ENCODE peak calls at places on chromosomes 16 and 17, in nine cellular contexts. One of them, this sample, is unnamed.

GRCh38 chr16:2207872-2208271 is 2.6 kb downstream of the MLST8 start:
- DNase-seq in H1: no peak
- DNase-seq in heart left ventricle: no peak
- DNase-seq in SK-N-SH: no peak
- DNase-seq in AG04450: no peak
- DNase-seq in adrenal gland: no peak
- DNase-seq in body of pancreas: no peak
- DNase-seq in brain microvascular endothelial cell: no peak
- DNase-seq in transverse colon: no peak
- DNase-seq in this sample: no peak

GRCh38 chr17:17928422-17929386 is 43.5 kb downstream of the TOM1L2 start:
- DNase-seq in H1: no peak
- DNase-seq in heart left ventricle: no peak
- DNase-seq in SK-N-SH: no peak
- DNase-seq in AG04450: no peak
- DNase-seq in adrenal gland: no peak
- DNase-seq in body of pancreas: no peak
- DNase-seq in brain microvascular endothelial cell: no peak
- DNase-seq in transverse colon: no peak
- DNase-seq in this sample: no peak

GRCh38 chr17:79740413-79740812 is 9.7 kb downstream of the ENPP7 start:
- DNase-seq in H1: no peak
- DNase-seq in heart left ventricle: no peak
- DNase-seq in SK-N-SH: peak; percentile 58
- DNase-seq in AG04450: no peak
- DNase-seq in adrenal gland: no peak
- DNase-seq in body of pancreas: peak; percentile 45
- DNase-seq in brain microvascular endothelial cell: no peak
- DNase-seq in transverse colon: no peak
- DNase-seq in this sample: no peak

GRCh38 chr17:18194394-18194793 is 10.8 kb downstream of the ALKBH5 start:
- DNase-seq in H1: no peak
- DNase-seq in heart left ventricle: no peak
- DNase-seq in SK-N-SH: no peak
- DNase-seq in AG04450: no peak
- DNase-seq in adrenal gland: no peak
- DNase-seq in body of pancreas: no peak
- DNase-seq in brain microvascular endothelial cell: no peak
- DNase-seq in transverse colon: no peak
- DNase-seq in this sample: no peak

GRCh38 chr16:4537376-4538066 is 1.1 kb downstream of the CDIP1 start:
- DNase-seq in H1: no peak
- DNase-seq in heart left ventricle: no peak
- DNase-seq in SK-N-SH: peak; percentile 66
- DNase-seq in AG04450: no peak
- DNase-seq in adrenal gland: peak; percentile 50
- DNase-seq in body of pancreas: peak; percentile 65
- DNase-seq in brain microvascular endothelial cell: no peak
- DNase-seq in transverse colon: no peak
- DNase-seq in this sample: peak; percentile 26

GRCh38 chr16:89195521-89196171 is 4.7 kb downstream of the SLC22A31 start:
- DNase-seq in H1: no peak
- DNase-seq in heart left ventricle: peak; percentile 14
- DNase-seq in SK-N-SH: no peak
- DNase-seq in AG04450: no peak
- DNase-seq in adrenal gland: no peak
- DNase-seq in body of pancreas: no peak
- DNase-seq in brain microvascular endothelial cell: no peak
- DNase-seq in transverse colon: no peak
- DNase-seq in this sample: no peak

GRCh38 chr17:50863221-50863843 is 2.8 kb downstream of the TOB1 start:
- DNase-seq in H1: no peak
- DNase-seq in heart left ventricle: no peak
- DNase-seq in SK-N-SH: peak; percentile 80
- DNase-seq in AG04450: no peak
- DNase-seq in adrenal gland: peak; percentile 70
- DNase-seq in body of pancreas: peak; percentile 62
- DNase-seq in brain microvascular endothelial cell: no peak
- DNase-seq in transverse colon: peak; percentile 71
- DNase-seq in this sample: no peak

GRCh38 chr17:9821921-9822320 is at the start of gene GSG1L2:
- DNase-seq in H1: no peak
- DNase-seq in heart left ventricle: no peak
- DNase-seq in SK-N-SH: no peak
- DNase-seq in AG04450: no peak
- DNase-seq in adrenal gland: no peak
- DNase-seq in body of pancreas: no peak
- DNase-seq in brain microvascular endothelial cell: no peak
- DNase-seq in transverse colon: no peak
- DNase-seq in this sample: no peak

GRCh38 chr17:28494445-28495188 is 11.5 kb upstream of the FOXN1 start:
- DNase-seq in H1: peak; percentile 41
- DNase-seq in heart left ventricle: peak; percentile 69
- DNase-seq in SK-N-SH: peak; percentile 93
- DNase-seq in AG04450: peak; percentile 13
- DNase-seq in adrenal gland: peak; percentile 71
- DNase-seq in body of pancreas: peak; percentile 79
- DNase-seq in brain microvascular endothelial cell: peak; percentile 41
- DNase-seq in transverse colon: peak; percentile 79
- DNase-seq in this sample: peak; percentile 87

GRCh38 chr16:22333457-22333994 is 36.3 kb downstream of the POLR3E start:
- DNase-seq in H1: no peak
- DNase-seq in heart left ventricle: no peak
- DNase-seq in SK-N-SH: no peak
- DNase-seq in AG04450: no peak
- DNase-seq in adrenal gland: no peak
- DNase-seq in body of pancreas: no peak
- DNase-seq in brain microvascular endothelial cell: no peak
- DNase-seq in transverse colon: no peak
- DNase-seq in this sample: no peak

GRCh38 chr17:79215631-79216030 is 141.0 kb downstream of the ENGASE start:
- DNase-seq in H1: no peak
- DNase-seq in heart left ventricle: no peak
- DNase-seq in SK-N-SH: no peak
- DNase-seq in AG04450: no peak
- DNase-seq in adrenal gland: no peak
- DNase-seq in body of pancreas: no peak
- DNase-seq in brain microvascular endothelial cell: no peak
- DNase-seq in transverse colon: no peak
- DNase-seq in this sample: no peak

GRCh38 chr17:28346746-28347246 is 10.5 kb downstream of the POLDIP2 start:
- DNase-seq in H1: no peak
- DNase-seq in heart left ventricle: no peak
- DNase-seq in SK-N-SH: peak; percentile 39
- DNase-seq in AG04450: no peak
- DNase-seq in adrenal gland: peak; percentile 85
- DNase-seq in body of pancreas: peak; percentile 84
- DNase-seq in brain microvascular endothelial cell: no peak
- DNase-seq in transverse colon: no peak
- DNase-seq in this sample: no peak

GRCh38 chr16:7342598-7342997 is 10.0 kb downstream of the RBFOX1 start:
- DNase-seq in H1: no peak
- DNase-seq in heart left ventricle: no peak
- DNase-seq in SK-N-SH: no peak
- DNase-seq in AG04450: no peak
- DNase-seq in adrenal gland: no peak
- DNase-seq in body of pancreas: no peak
- DNase-seq in brain microvascular endothelial cell: no peak
- DNase-seq in transverse colon: no peak
- DNase-seq in this sample: no peak

GRCh38 chr16:24041834-24042631 is 206.2 kb downstream of the PRKCB start:
- DNase-seq in H1: peak; percentile 36
- DNase-seq in heart left ventricle: peak; percentile 46
- DNase-seq in SK-N-SH: peak; percentile 75
- DNase-seq in AG04450: peak; percentile 11
- DNase-seq in adrenal gland: peak; percentile 59
- DNase-seq in body of pancreas: peak; percentile 40
- DNase-seq in brain microvascular endothelial cell: peak; percentile 63
- DNase-seq in transverse colon: peak; percentile 72
- DNase-seq in this sample: peak; percentile 73

GRCh38 chr17:10789694-10790271 is 14.1 kb downstream of the TMEM238L start:
- DNase-seq in H1: no peak
- DNase-seq in heart left ventricle: no peak
- DNase-seq in SK-N-SH: no peak
- DNase-seq in AG04450: no peak
- DNase-seq in adrenal gland: peak; percentile 39
- DNase-seq in body of pancreas: no peak
- DNase-seq in brain microvascular endothelial cell: no peak
- DNase-seq in transverse colon: no peak
- DNase-seq in this sample: no peak

GRCh38 chr16:11349599-11350276 is 4.5 kb downstream of the RMI2 start:
- DNase-seq in H1: no peak
- DNase-seq in heart left ventricle: peak; percentile 60
- DNase-seq in SK-N-SH: no peak
- DNase-seq in AG04450: no peak
- DNase-seq in adrenal gland: peak; percentile 82
- DNase-seq in body of pancreas: peak; percentile 37
- DNase-seq in brain microvascular endothelial cell: no peak
- DNase-seq in transverse colon: peak; percentile 49
- DNase-seq in this sample: peak; percentile 28

GRCh38 chr17:82687871-82688270 is 10.6 kb downstream of the RAB40B start:
- DNase-seq in H1: no peak
- DNase-seq in heart left ventricle: no peak
- DNase-seq in SK-N-SH: no peak
- DNase-seq in AG04450: no peak
- DNase-seq in adrenal gland: no peak
- DNase-seq in body of pancreas: no peak
- DNase-seq in brain microvascular endothelial cell: no peak
- DNase-seq in transverse colon: no peak
- DNase-seq in this sample: no peak

GRCh38 chr17:82686366-82687324 is 11.9 kb downstream of the RAB40B start:
- DNase-seq in H1: no peak
- DNase-seq in heart left ventricle: no peak
- DNase-seq in SK-N-SH: no peak
- DNase-seq in AG04450: no peak
- DNase-seq in adrenal gland: peak; percentile 5
- DNase-seq in body of pancreas: no peak
- DNase-seq in brain microvascular endothelial cell: no peak
- DNase-seq in transverse colon: no peak
- DNase-seq in this sample: no peak

GRCh38 chr17:82690786-82691489 is 7.6 kb downstream of the RAB40B start:
- DNase-seq in H1: no peak
- DNase-seq in heart left ventricle: no peak
- DNase-seq in SK-N-SH: no peak
- DNase-seq in AG04450: no peak
- DNase-seq in adrenal gland: no peak
- DNase-seq in body of pancreas: no peak
- DNase-seq in brain microvascular endothelial cell: no peak
- DNase-seq in transverse colon: no peak
- DNase-seq in this sample: no peak

GRCh38 chr17:82687375-82687861 is 11.1 kb downstream of the RAB40B start:
- DNase-seq in H1: no peak
- DNase-seq in heart left ventricle: no peak
- DNase-seq in SK-N-SH: no peak
- DNase-seq in AG04450: no peak
- DNase-seq in adrenal gland: no peak
- DNase-seq in body of pancreas: peak; percentile 41
- DNase-seq in brain microvascular endothelial cell: no peak
- DNase-seq in transverse colon: no peak
- DNase-seq in this sample: no peak

DNA sequence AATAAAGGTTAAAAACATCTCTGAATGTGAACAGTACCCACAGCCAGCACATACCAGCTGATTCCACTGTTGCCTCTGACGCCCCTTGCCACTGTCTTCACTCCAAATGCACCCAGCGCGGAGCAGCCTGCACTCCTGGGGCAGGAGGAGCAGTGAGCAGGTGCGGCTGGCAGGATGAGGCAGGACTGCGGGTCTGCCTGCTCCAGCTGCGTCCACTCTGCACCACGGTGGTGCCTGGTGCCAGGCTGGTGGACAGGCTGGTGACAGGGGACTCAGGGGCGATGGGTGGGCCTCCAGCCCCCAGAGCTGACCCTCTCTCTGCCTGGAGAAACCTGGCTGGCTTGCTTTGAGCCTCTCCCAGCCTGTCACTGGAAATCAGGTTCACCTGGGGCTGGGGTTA is 9.4 kb downstream of the RAB40B start:
- DNase-seq in H1: no peak
- DNase-seq in heart left ventricle: no peak
- DNase-seq in SK-N-SH: no peak
- DNase-seq in AG04450: no peak
- DNase-seq in adrenal gland: no peak
- DNase-seq in body of pancreas: no peak
- DNase-seq in brain microvascular endothelial cell: no peak
- DNase-seq in transverse colon: no peak
- DNase-seq in this sample: no peak
- H3K27ac ChIP-seq in H1: no peak overlapping the region
- H3K27ac ChIP-seq in heart left ventricle: no peak overlapping the region
- H3K27ac ChIP-seq in SK-N-SH: no peak overlapping the region
- H3K27ac ChIP-seq in AG04450: no peak overlapping the region
- H3K27ac ChIP-seq in adrenal gland: no peak overlapping the region
- H3K27ac ChIP-seq in body of pancreas: no peak overlapping the region
- H3K27ac ChIP-seq in brain microvascular endothelial cell: no peak overlapping the region
- H3K27ac ChIP-seq in transverse colon: no peak overlapping the region
- H3K27ac ChIP-seq in this sample: peak overlapping the region; percentile 6

DNA sequence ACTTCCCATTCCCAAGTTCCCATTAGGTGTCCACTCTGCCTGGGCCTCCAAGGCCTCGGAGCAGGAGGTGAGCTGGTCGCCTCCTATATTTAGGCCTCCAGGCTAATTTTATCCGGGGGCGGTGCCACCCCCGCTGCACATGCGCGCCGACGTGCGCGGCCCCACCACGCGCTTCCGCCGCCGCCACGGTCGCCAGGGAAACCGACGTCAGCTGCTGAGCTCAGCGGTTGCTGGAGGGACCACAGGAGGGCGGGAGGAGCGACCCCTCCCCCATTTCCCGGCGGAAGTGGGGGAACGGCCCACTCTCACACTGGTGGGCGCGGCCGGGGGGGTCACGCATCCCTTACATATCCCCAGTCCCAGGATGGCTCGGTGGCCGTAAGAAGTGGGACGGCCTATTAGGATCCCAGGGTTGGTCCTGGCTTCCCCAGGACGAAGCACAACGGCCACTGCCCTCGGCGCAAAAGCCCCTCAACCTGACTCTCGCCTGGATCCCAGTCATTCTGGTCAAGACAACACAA is 1.0 kb downstream of the PER1 start:
- DNase-seq in H1: no peak
- DNase-seq in heart left ventricle: peak; percentile 94
- DNase-seq in SK-N-SH: peak; percentile 93
- DNase-seq in AG04450: peak; percentile 63
- DNase-seq in adrenal gland: peak; percentile 98
- DNase-seq in body of pancreas: peak; percentile 86
- DNase-seq in brain microvascular endothelial cell: peak; percentile 92
- DNase-seq in transverse colon: peak; percentile 92
- DNase-seq in this sample: no peak
- H3K27ac ChIP-seq in H1: no peak overlapping the region
- H3K27ac ChIP-seq in heart left ventricle: peak overlapping the region; percentile 99
- H3K27ac ChIP-seq in SK-N-SH: peak overlapping the region; percentile 82
- H3K27ac ChIP-seq in AG04450: peak overlapping the region; percentile 95
- H3K27ac ChIP-seq in adrenal gland: peak overlapping the region; percentile 100
- H3K27ac ChIP-seq in body of pancreas: peak overlapping the region; percentile 100
- H3K27ac ChIP-seq in brain microvascular endothelial cell: peak overlapping the region; percentile 99
- H3K27ac ChIP-seq in transverse colon: peak overlapping the region; percentile 100
- H3K27ac ChIP-seq in this sample: peak overlapping the region; percentile 98

GRCh38 chr17:32664936-32665583 is 178.3 kb downstream of the CDK5R1 start:
- DNase-seq in H1: no peak
- DNase-seq in heart left ventricle: no peak
- DNase-seq in SK-N-SH: no peak
- DNase-seq in AG04450: no peak
- DNase-seq in adrenal gland: no peak
- DNase-seq in body of pancreas: no peak
- DNase-seq in brain microvascular endothelial cell: no peak
- DNase-seq in transverse colon: no peak
- DNase-seq in this sample: no peak
- H3K27ac ChIP-seq in H1: no peak overlapping the region
- H3K27ac ChIP-seq in heart left ventricle: no peak overlapping the region
- H3K27ac ChIP-seq in SK-N-SH: no peak overlapping the region
- H3K27ac ChIP-seq in AG04450: no peak overlapping the region
- H3K27ac ChIP-seq in adrenal gland: no peak overlapping the region
- H3K27ac ChIP-seq in body of pancreas: no peak overlapping the region
- H3K27ac ChIP-seq in brain microvascular endothelial cell: no peak overlapping the region
- H3K27ac ChIP-seq in transverse colon: no peak overlapping the region
- H3K27ac ChIP-seq in this sample: no peak overlapping the region

GRCh38 chr17:69607162-69607834 is 192.8 kb downstream of the MAP2K6 start:
- DNase-seq in H1: peak; percentile 25
- DNase-seq in heart left ventricle: peak; percentile 87
- DNase-seq in SK-N-SH: peak; percentile 62
- DNase-seq in AG04450: peak; percentile 71
- DNase-seq in adrenal gland: peak; percentile 72
- DNase-seq in body of pancreas: peak; percentile 83
- DNase-seq in brain microvascular endothelial cell: peak; percentile 79
- DNase-seq in transverse colon: peak; percentile 75
- DNase-seq in this sample: peak; percentile 61
- H3K27ac ChIP-seq in H1: peak overlapping the region; percentile 51
- H3K27ac ChIP-seq in heart left ventricle: peak overlapping the region; percentile 50
- H3K27ac ChIP-seq in SK-N-SH: peak overlapping the region; percentile 99
- H3K27ac ChIP-seq in AG04450: peak overlapping the region; percentile 40
- H3K27ac ChIP-seq in adrenal gland: peak overlapping the region; percentile 5
- H3K27ac ChIP-seq in body of pancreas: peak overlapping the region; percentile 41
- H3K27ac ChIP-seq in brain microvascular endothelial cell: peak overlapping the region; percentile 86
- H3K27ac ChIP-seq in transverse colon: no peak overlapping the region
- H3K27ac ChIP-seq in this sample: no peak overlapping the region

This sample was measured in RWPE1.